ENCODE peak calls at places on chromosomes 12 and 14, in ten cellular contexts. J is CD8-positive, alpha-beta memory T cell; K is epithelial cell of proximal tubule; E is BE2C; O is BJ; M is hepatocyte; V is choroid plexus epithelial cell; C is SJSA1; W is fibroblast of lung; R is epithelial cell of esophagus. X is an unnamed sample.

GRCh38 chr12:75587340-75588106 is 76.1 kb upstream of the KRR1 start:
- DNase-seq in J (no peak), K (no peak), E (no peak), O (no peak), M (no peak), V (peak), C (no peak), W (peak), R (no peak), X (no peak)

GRCh38 chr14:72104011-72104613 is 171.9 kb downstream of the RGS6 start:
- DNase-seq in J (peak), K (no peak), E (peak), O (no peak), M (peak), V (peak), C (no peak), W (no peak), R (peak), X (no peak)

GRCh38 chr14:101194356-101195308 is 291.1 kb upstream of the RTL1 start:
- DNase-seq in J (no peak), K (no peak), E (no peak), O (no peak), M (no peak), V (no peak), C (no peak), W (no peak), R (no peak), X (no peak)

GRCh38 chr14:44846232-44846824 is 115.4 kb downstream of the KLHL28 start:
- DNase-seq in J (no peak), K (no peak), E (peak), O (no peak), M (peak), V (peak), C (no peak), W (peak), R (peak), X (peak)

GRCh38 chr12:109566424-109566823 is 6.9 kb downstream of the MMAB start:
- DNase-seq in J (no peak), K (no peak), E (no peak), O (no peak), M (no peak), V (no peak), C (no peak), W (no peak), R (no peak), X (no peak)

GRCh38 chr14:104598461-104599273 is 5.9 kb downstream of the TMEM179 start:
- DNase-seq in J (no peak), K (no peak), E (peak), O (no peak), M (no peak), V (no peak), C (no peak), W (no peak), R (no peak), X (no peak)

GRCh38 chr12:22828059-22828458 is 203.1 kb downstream of the ETNK1 start:
- DNase-seq in J (no peak), K (no peak), E (no peak), O (no peak), M (no peak), V (no peak), C (no peak), W (no peak), R (no peak), X (peak)

GRCh38 chr12:69739287-69740191 is 879 bp downstream of the RAB3IP start:
- DNase-seq in J (peak), K (peak), E (peak), O (no peak), M (peak), V (peak), C (peak), W (peak), R (peak), X (peak)

GRCh38 chr12:67263416-67263960 is 5.7 kb upstream of the CAND1 start:
- DNase-seq in J (no peak), K (no peak), E (no peak), O (no peak), M (no peak), V (no peak), C (no peak), W (no peak), R (no peak), X (no peak)

GRCh38 chr14:50397461-50398196 is 948 bp upstream of the CDKL1 start:
- DNase-seq in J (no peak), K (no peak), E (peak), O (no peak), M (no peak), V (no peak), C (no peak), W (no peak), R (peak), X (peak)
- H3K4me3 ChIP-seq in J (peak), K (peak), E (peak), O (peak), M (no peak), V (peak), C (peak), W (peak), R (peak), X (peak)

GRCh38 chr14:34691173-34691572 is 23.2 kb downstream of the CFL2 start:
- DNase-seq in J (no peak), K (no peak), E (no peak), O (no peak), M (no peak), V (no peak), C (no peak), W (no peak), R (no peak), X (no peak)
- H3K4me3 ChIP-seq in J (no peak), K (no peak), E (no peak), O (no peak), M (no peak), V (no peak), C (no peak), W (no peak), R (no peak), X (no peak)

GRCh38 chr12:112606611-112607366 is 184.8 kb upstream of the RPH3A start:
- DNase-seq in J (no peak), K (no peak), E (no peak), O (no peak), M (no peak), V (no peak), C (no peak), W (no peak), R (no peak), X (no peak)

GRCh38 chr12:112599871-112600270 is 181.1 kb downstream of the PTPN11 start:
- DNase-seq in J (no peak), K (no peak), E (no peak), O (no peak), M (peak), V (peak), C (no peak), W (no peak), R (peak), X (peak)

GRCh38 chr12:112607427-112607826 is 184.1 kb upstream of the RPH3A start:
- DNase-seq in J (no peak), K (no peak), E (no peak), O (no peak), M (no peak), V (no peak), C (no peak), W (no peak), R (no peak), X (no peak)

DNA sequence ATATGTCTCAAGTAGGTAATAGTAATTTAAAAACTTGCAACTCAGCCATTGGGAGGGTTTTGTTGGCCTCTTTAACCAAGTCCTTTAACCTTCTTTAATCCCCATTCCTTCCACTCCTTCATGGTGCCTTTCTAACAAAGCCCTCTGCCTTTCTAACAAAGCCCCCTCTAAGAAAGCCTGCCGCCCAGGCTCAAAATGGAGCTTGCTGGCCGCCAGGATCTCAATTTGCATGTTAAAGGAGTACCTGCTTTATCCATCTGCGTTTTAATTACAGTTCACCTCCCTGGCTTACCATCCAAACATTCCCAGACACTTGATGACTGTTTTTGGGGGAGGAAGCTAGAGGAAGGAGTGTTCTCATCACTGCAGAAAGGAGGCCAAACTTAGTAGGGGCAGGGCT is 183.4 kb downstream of the PTPN11 start:
- DNase-seq in J (no peak), K (no peak), E (no peak), O (no peak), M (no peak), V (no peak), C (no peak), W (no peak), R (no peak), X (no peak)
- H3K4me3 ChIP-seq in J (no peak), K (no peak), E (no peak), O (no peak), M (no peak), V (no peak), C (no peak), W (no peak), R (no peak), X (no peak)

DNA sequence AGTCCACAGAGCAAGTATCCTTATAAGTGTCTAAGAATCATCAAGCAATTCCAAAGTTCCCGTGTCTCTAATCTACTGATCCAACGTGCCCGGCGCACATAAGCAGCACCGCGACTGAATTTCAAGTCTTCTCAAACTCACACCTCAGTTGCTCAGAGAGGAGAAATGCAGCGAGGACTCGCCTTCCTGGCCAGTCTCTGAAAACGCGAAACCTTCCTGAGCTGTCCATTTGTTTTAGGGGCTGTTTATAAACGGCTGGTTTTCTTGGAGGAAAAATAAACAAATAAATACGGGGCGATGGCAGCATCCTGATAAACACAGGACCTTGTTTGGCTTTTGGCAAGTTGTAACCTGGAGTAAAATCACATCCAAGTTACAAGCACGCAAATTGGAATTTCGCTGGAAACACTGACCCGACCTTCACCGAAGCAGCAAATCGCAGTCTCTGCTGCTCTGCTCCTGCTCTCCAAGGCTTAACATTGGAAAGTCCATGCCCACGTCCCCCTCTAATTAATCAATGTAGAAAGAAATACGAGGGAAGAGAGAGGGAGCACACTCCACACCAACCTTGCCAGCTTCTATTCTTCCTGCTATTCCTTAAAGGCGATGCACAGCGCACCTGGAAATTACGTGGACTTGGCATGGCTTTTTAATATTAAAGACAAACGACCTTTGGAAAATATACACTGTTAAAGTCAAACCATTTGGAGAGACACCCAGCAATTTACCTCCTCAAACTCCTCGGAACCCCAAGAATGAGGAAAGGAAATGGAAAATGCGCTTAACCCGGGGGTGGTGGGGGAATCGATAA is 248.7 kb downstream of the APAF1 start:
- DNase-seq in J (no peak), K (no peak), E (no peak), O (no peak), M (no peak), V (no peak), C (no peak), W (peak), R (no peak), X (no peak)
- H3K4me3 ChIP-seq in J (no peak), K (no peak), E (no peak), O (no peak), M (no peak), V (no peak), C (no peak), W (no peak), R (no peak), X (no peak)

DNA sequence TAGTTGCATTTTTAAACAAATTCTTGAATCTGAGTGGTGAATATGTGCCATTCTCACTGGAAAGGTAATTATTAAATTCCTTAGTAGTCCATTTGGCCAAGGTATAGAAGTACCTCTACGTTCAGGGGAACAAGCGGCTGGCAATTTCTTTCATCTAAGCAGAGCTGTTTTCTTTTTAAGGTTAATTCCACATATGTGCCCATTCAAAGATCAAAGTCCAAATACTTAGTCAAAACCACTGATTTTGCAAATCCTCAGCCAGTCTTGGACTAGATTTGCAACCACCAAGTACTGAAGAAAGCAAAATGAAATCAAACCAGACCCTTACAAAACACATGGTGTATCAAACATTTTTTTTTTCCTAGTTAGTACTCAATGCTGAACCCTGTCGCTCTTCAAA is 68.7 kb upstream of the JDP2 start:
- DNase-seq in J (no peak), K (no peak), E (no peak), O (no peak), M (no peak), V (no peak), C (no peak), W (no peak), R (no peak), X (no peak)
- H3K4me3 ChIP-seq in J (no peak), K (no peak), E (no peak), O (no peak), M (no peak), V (no peak), C (no peak), W (no peak), R (no peak), X (no peak)

DNA sequence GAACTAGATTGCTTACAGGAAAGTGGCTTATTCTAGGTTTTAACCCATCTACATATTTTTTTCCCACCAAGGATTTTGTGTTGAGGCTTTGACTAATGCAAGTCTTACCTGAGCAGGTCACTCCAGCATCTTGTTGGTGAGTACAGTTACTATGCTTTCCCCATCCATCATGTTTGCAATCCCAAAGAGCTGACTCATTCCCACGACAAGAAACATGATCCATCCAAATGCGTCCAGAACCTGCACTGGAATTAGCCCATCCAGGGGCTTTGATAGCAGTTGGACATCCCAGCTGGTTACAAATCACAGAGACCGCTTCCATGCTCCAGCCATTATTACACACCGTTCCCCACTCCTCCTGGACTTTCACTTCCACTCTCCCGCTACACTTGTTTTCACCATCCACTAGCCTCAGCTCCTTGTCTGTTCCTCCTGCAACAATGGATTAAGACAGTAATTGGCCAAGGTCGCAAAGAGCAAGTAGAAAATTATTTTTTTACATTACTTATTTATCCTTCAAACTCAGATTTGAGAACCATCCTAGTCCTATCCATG is 2.5 kb downstream of the CD163 start:
- DNase-seq in J (no peak), K (no peak), E (no peak), O (no peak), M (no peak), V (peak), C (no peak), W (no peak), R (peak), X (peak)
- H3K4me3 ChIP-seq in J (no peak), K (no peak), E (no peak), O (no peak), M (no peak), V (no peak), C (no peak), W (no peak), R (no peak), X (no peak)

DNA sequence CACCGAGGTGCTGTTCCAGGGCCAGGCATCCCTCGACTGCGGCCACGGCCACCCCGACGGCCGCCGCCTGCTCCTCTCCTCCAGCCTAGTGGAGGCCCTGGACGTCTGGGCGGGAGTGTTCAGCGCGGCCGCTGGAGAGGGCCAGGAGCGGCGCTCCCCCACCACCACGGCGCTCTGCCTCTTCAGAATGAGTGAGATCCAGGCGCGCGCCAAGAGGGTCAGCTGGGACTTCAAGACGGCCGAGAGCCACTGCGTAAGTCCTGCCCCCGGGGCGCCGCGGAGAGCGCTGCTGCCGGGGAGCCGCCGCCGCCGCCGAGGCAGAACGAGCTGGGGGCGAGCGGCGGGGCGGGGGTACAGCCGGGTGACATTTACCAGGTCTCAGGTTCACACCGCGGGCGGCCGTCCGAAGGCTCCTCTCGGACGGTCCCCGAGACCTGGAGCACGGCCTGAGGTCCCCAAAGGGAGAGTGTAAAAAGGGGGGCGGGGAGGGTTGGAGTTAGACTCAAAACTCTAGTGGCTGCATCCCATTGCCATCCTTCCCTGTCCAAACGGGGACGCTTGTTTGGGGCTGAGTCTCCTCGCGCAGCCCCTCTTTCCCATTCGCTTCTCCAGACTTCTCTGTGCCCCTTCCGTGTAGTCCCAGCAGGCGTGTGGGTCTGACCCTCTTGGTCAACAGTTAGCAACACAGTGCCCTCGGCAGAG is 1.6 kb downstream of the PLXNC1 start:
- DNase-seq in J (no peak), K (no peak), E (no peak), O (no peak), M (peak), V (peak), C (no peak), W (peak), R (peak), X (no peak)
- H3K4me3 ChIP-seq in J (peak), K (no peak), E (no peak), O (peak), M (peak), V (peak), C (no peak), W (peak), R (no peak), X (no peak)